ENCODE peak calls at places on chromosome 2, in five cellular contexts. One of them, this sample, is unnamed.

GRCh38 chr2:72993585-72994280 is 76.4 kb downstream of the EMX1 start:
- DNase-seq in stimulated activated CD8-positive, alpha-beta memory T cell treated with anti-CD3 and anti-CD28 coated beads, Interleukin-15, amount 100 ng/mL, for 4 hours: no peak
- DNase-seq in lower lobe of right lung: no peak
- DNase-seq in erythroblast: no peak
- DNase-seq in pons: no peak
- DNase-seq in this sample: no peak

GRCh38 chr2:20484810-20485611 is 38.1 kb downstream of the RHOB start:
- DNase-seq in stimulated activated CD8-positive, alpha-beta memory T cell treated with anti-CD3 and anti-CD28 coated beads, Interleukin-15, amount 100 ng/mL, for 4 hours: no peak
- DNase-seq in lower lobe of right lung: no peak
- DNase-seq in pons: no peak
- DNase-seq in erythroblast: no peak
- DNase-seq in this sample: no peak

GRCh38 chr2:165530-165929 is 98.3 kb downstream of the SH3YL1 start:
- DNase-seq in lower lobe of right lung: no peak
- DNase-seq in pons: no peak
- DNase-seq in erythroblast: no peak
- DNase-seq in stimulated activated CD8-positive, alpha-beta memory T cell treated with anti-CD3 and anti-CD28 coated beads, Interleukin-15, amount 100 ng/mL, for 4 hours: no peak
- DNase-seq in this sample: no peak

GRCh38 chr2:167265722-167266121 is 377.4 kb downstream of the XIRP2 start:
- DNase-seq in erythroblast: no peak
- DNase-seq in pons: no peak
- DNase-seq in stimulated activated CD8-positive, alpha-beta memory T cell treated with anti-CD3 and anti-CD28 coated beads, Interleukin-15, amount 100 ng/mL, for 4 hours: no peak
- DNase-seq in lower lobe of right lung: no peak
- DNase-seq in this sample: no peak

GRCh38 chr2:161120775-161121174 is 39.5 kb upstream of the TANK start:
- DNase-seq in erythroblast: no peak
- DNase-seq in lower lobe of right lung: no peak
- DNase-seq in pons: no peak
- DNase-seq in stimulated activated CD8-positive, alpha-beta memory T cell treated with anti-CD3 and anti-CD28 coated beads, Interleukin-15, amount 100 ng/mL, for 4 hours: no peak
- DNase-seq in this sample: no peak

GRCh38 chr2:136238214-136238551 is 120.2 kb upstream of the CXCR4 start:
- DNase-seq in pons: no peak
- DNase-seq in stimulated activated CD8-positive, alpha-beta memory T cell treated with anti-CD3 and anti-CD28 coated beads, Interleukin-15, amount 100 ng/mL, for 4 hours: no peak
- DNase-seq in lower lobe of right lung: no peak
- DNase-seq in erythroblast: no peak
- DNase-seq in this sample: no peak

GRCh38 chr2:231884438-231885140 is 41.6 kb downstream of the NPPC start:
- DNase-seq in erythroblast: no peak
- DNase-seq in pons: no peak
- DNase-seq in stimulated activated CD8-positive, alpha-beta memory T cell treated with anti-CD3 and anti-CD28 coated beads, Interleukin-15, amount 100 ng/mL, for 4 hours: no peak
- DNase-seq in lower lobe of right lung: no peak
- DNase-seq in this sample: no peak

GRCh38 chr2:235850289-235850688 is 317.9 kb downstream of the GBX2 start:
- DNase-seq in erythroblast: no peak
- DNase-seq in lower lobe of right lung: no peak
- DNase-seq in pons: no peak
- DNase-seq in stimulated activated CD8-positive, alpha-beta memory T cell treated with anti-CD3 and anti-CD28 coated beads, Interleukin-15, amount 100 ng/mL, for 4 hours: no peak
- DNase-seq in this sample: no peak

GRCh38 chr2:176390276-176390675 is 121.0 kb downstream of the MTX2 start:
- DNase-seq in pons: no peak
- DNase-seq in erythroblast: no peak
- DNase-seq in stimulated activated CD8-positive, alpha-beta memory T cell treated with anti-CD3 and anti-CD28 coated beads, Interleukin-15, amount 100 ng/mL, for 4 hours: no peak
- DNase-seq in lower lobe of right lung: no peak
- DNase-seq in this sample: no peak

GRCh38 chr2:181850914-181851560 is 40.5 kb upstream of the ITPRID2 start:
- DNase-seq in stimulated activated CD8-positive, alpha-beta memory T cell treated with anti-CD3 and anti-CD28 coated beads, Interleukin-15, amount 100 ng/mL, for 4 hours: no peak
- DNase-seq in erythroblast: no peak
- DNase-seq in lower lobe of right lung: no peak
- DNase-seq in pons: no peak
- DNase-seq in this sample: no peak

GRCh38 chr2:84866121-84866520 is 14.8 kb downstream of the TRABD2A start:
- DNase-seq in pons: no peak
- DNase-seq in erythroblast: no peak
- DNase-seq in stimulated activated CD8-positive, alpha-beta memory T cell treated with anti-CD3 and anti-CD28 coated beads, Interleukin-15, amount 100 ng/mL, for 4 hours: no peak
- DNase-seq in lower lobe of right lung: no peak
- DNase-seq in this sample: no peak

This sample was measured in cerebellum.